ENCODE peak calls at places on chromosomes 7 and 10, in five cellular contexts. H, F, C, S and V are unnamed samples.

GRCh38 chr10:4806534-4806933 is 19.5 kb upstream of the AKR1E2 start:
- DNase-seq in S (no peak), H (no peak), C (no peak), F (no peak), V (no peak)

GRCh38 chr10:62384057-62384446 is 9.9 kb downstream of the ZNF365 start:
- DNase-seq in F (peak; percentile 60), C (peak; percentile 49), H (no peak), S (peak; percentile 97), V (no peak)

GRCh38 chr7:76513817-76514799 is 3.8 kb downstream of the UPK3B start:
- DNase-seq in F (no peak), H (no peak), S (no peak), C (no peak), V (no peak)

GRCh38 chr7:47796347-47796746 is 151.9 kb downstream of the PKD1L1 start:
- DNase-seq in C (no peak), F (no peak), H (no peak), S (no peak), V (no peak)

GRCh38 chr7:135774284-135774683 is 25.7 kb upstream of the FAM180A start:
- DNase-seq in F (peak; percentile 65), H (no peak), S (peak; percentile 54), C (no peak), V (no peak)

GRCh38 chr7:104548861-104549260 is 220.5 kb downstream of the LHFPL3 start:
- DNase-seq in F (no peak), H (no peak), S (no peak), C (no peak), V (no peak)

GRCh38 chr7:2929321-2930201 is 85.5 kb upstream of the GNA12 start:
- DNase-seq in S (no peak), C (no peak), F (no peak), H (no peak), V (no peak)

GRCh38 chr7:158558816-158559215 is 28.8 kb downstream of the PTPRN2 start:
- DNase-seq in H (no peak), C (no peak), F (no peak), S (no peak), V (no peak)